ENCODE peak calls at places on chromosomes 4 and X, in six cellular contexts. X is KG1, B is ecto neural progenitor cell, R is germinal center, P is astrocyte of the spinal cord, I is non-pigmented ciliary epithelial cell. L is an unnamed sample.
A peak's percentile ranks its signal among the peaks of the same experiment; 100 is the strongest.

GRCh38 chrX:132751043-132751690 is 207.3 kb downstream of the HS6ST2 start:
- DNase-seq in X (no peak), B (no peak), R (no peak), P (no peak), I (no peak), L (no peak)

GRCh38 chr4:88204882-88205281 is 46.4 kb upstream of the ABCG2 start:
- DNase-seq in X (peak; percentile 12), B (no peak), R (no peak), P (no peak), I (no peak), L (no peak)

GRCh38 chr4:176499518-176499917 is 179.8 kb downstream of the SPCS3 start:
- DNase-seq in X (no peak), B (no peak), R (no peak), P (peak; percentile 59), I (no peak), L (peak; percentile 70)

GRCh38 chrX:119062750-119063374 is 9.9 kb upstream of the CT47C1 start:
- DNase-seq in X (no peak), B (no peak), R (no peak), P (peak; percentile 36), I (peak; percentile 24), L (peak; percentile 45)

GRCh38 chr4:84796388-84796787 is 170.1 kb downstream of the WDFY3 start:
- DNase-seq in X (no peak), B (no peak), R (no peak), P (peak; percentile 17), I (no peak), L (no peak)

GRCh38 chrX:39750798-39751197 is 347.0 kb downstream of the BCOR start:
- DNase-seq in X (no peak), B (no peak), R (no peak), P (no peak), I (no peak), L (no peak)

GRCh38 chr4:80235451-80235850 is 31.0 kb upstream of the FGF5 start:
- DNase-seq in X (no peak), B (no peak), R (no peak), P (peak; percentile 58), I (peak; percentile 42), L (peak; percentile 28)

GRCh38 chr4:6141554-6141953 is 58.8 kb downstream of the JAKMIP1 start:
- DNase-seq in X (no peak), B (no peak), R (no peak), P (no peak), I (no peak), L (no peak)

GRCh38 chr4:30718889-30719252 is 1.3 kb upstream of the PCDH7 start:
- DNase-seq in X (no peak), B (peak; percentile 56), R (no peak), P (peak; percentile 50), I (no peak), L (peak; percentile 28)

GRCh38 chr4:20256381-20256881 is 4.7 kb downstream of the SLIT2 start:
- DNase-seq in X (no peak), B (no peak), R (no peak), P (peak; percentile 44), I (no peak), L (no peak)

GRCh38 chr4:26937136-26937535 is 76.5 kb downstream of the STIM2 start:
- DNase-seq in X (no peak), B (no peak), R (peak; percentile 46), P (no peak), I (no peak), L (no peak)

GRCh38 chrX:24672701-24673190 is 21.0 kb upstream of the POLA1 start:
- DNase-seq in X (no peak), B (peak; percentile 69), R (no peak), P (no peak), I (no peak), L (no peak)

GRCh38 chr4:176377705-176378302 is 58.0 kb downstream of the SPCS3 start:
- DNase-seq in X (no peak), B (no peak), R (no peak), P (peak; percentile 52), I (no peak), L (peak; percentile 40)

GRCh38 chr4:52840531-52841350 is 21.4 kb upstream of the RASL11B start:
- DNase-seq in X (no peak), B (no peak), R (no peak), P (no peak), I (no peak), L (no peak)

GRCh38 chrX:21658152-21658737 is at the start of gene KLHL34:
- DNase-seq in X (no peak), B (no peak), R (no peak), P (no peak), I (no peak), L (no peak)

GRCh38 chrX:73262991-73263390 is 48.3 kb upstream of the NAP1L2 start:
- DNase-seq in X (no peak), B (no peak), R (no peak), P (no peak), I (no peak), L (peak; percentile 18)

GRCh38 chr4:184668096-184668495 is 18.6 kb downstream of the PRIMPOL start:
- DNase-seq in X (no peak), B (no peak), R (no peak), P (no peak), I (no peak), L (no peak)

GRCh38 chrX:46485897-46486296 is 59.3 kb downstream of the ZNF674 start:
- DNase-seq in X (no peak), B (no peak), R (no peak), P (no peak), I (no peak), L (no peak)

GRCh38 chrX:154467556-154467955 is 9.5 kb downstream of the PLXNA3 start:
- DNase-seq in X (no peak), B (no peak), R (no peak), P (no peak), I (no peak), L (no peak)

GRCh38 chr4:80407246-80407645 is 71.7 kb downstream of the CFAP299 start:
- DNase-seq in X (no peak), B (no peak), R (no peak), P (peak; percentile 87), I (peak; percentile 35), L (peak; percentile 92)

GRCh38 chr4:163701915-163702314 is 207.4 kb downstream of the TMA16 start:
- DNase-seq in X (no peak), B (no peak), R (peak; percentile 5), P (peak; percentile 78), I (peak; percentile 58), L (peak; percentile 61)

GRCh38 chr4:26223160-26223559 is 97.7 kb upstream of the RBPJ start:
- DNase-seq in X (no peak), B (no peak), R (no peak), P (no peak), I (peak; percentile 48), L (peak; percentile 39)

GRCh38 chrX:68343551-68343950 is 89.7 kb downstream of the OPHN1 start:
- DNase-seq in X (no peak), B (no peak), R (no peak), P (no peak), I (no peak), L (no peak)

GRCh38 chr4:3475041-3475712 is 12.1 kb downstream of the DOK7 start:
- DNase-seq in X (no peak), B (no peak), R (no peak), P (no peak), I (no peak), L (no peak)

GRCh38 chrX:151359931-151360871 is 36.8 kb upstream of the VMA21 start:
- DNase-seq in X (no peak), B (peak; percentile 60), R (peak; percentile 34), P (no peak), I (no peak), L (no peak)

GRCh38 chr4:17719106-17719505 is 62.3 kb downstream of the FAM184B start:
- DNase-seq in X (no peak), B (no peak), R (no peak), P (no peak), I (no peak), L (peak; percentile 8)

GRCh38 chr4:127103723-127104122 is 529.0 kb upstream of the INTU start:
- DNase-seq in X (no peak), B (no peak), R (no peak), P (no peak), I (no peak), L (peak; percentile 5)

GRCh38 chrX:71618787-71619186 is 476 bp upstream of the CXCR3 start:
- DNase-seq in X (no peak), B (no peak), R (no peak), P (no peak), I (no peak), L (no peak)

GRCh38 chr4:183177001-183177400 is 77.9 kb downstream of the WWC2 start:
- DNase-seq in X (no peak), B (no peak), R (no peak), P (no peak), I (no peak), L (peak; percentile 20)

GRCh38 chr4:931194-931959 is 739 bp downstream of the GAK start:
- DNase-seq in X (no peak), B (no peak), R (no peak), P (no peak), I (no peak), L (peak; percentile 74)

GRCh38 chr4:38753021-38753806 is 29.6 kb downstream of the TLR10 start:
- DNase-seq in X (no peak), B (peak; percentile 93), R (no peak), P (peak; percentile 98), I (peak; percentile 97), L (peak; percentile 98)

GRCh38 chrX:12814434-12814833 is 23.2 kb downstream of the PRPS2 start:
- DNase-seq in X (no peak), B (no peak), R (peak; percentile 32), P (peak; percentile 41), I (no peak), L (peak; percentile 59)

GRCh38 chrX:140425712-140426395 is 79.0 kb downstream of the SOX3 start:
- DNase-seq in X (no peak), B (no peak), R (no peak), P (peak; percentile 25), I (no peak), L (no peak)

GRCh38 chr4:5165419-5166369 is 114.4 kb downstream of the STK32B start:
- DNase-seq in X (no peak), B (peak; percentile 63), R (no peak), P (peak; percentile 62), I (no peak), L (no peak)

GRCh38 chrX:105845661-105846060 is 23.3 kb downstream of the NRK start:
- DNase-seq in X (no peak), B (no peak), R (no peak), P (no peak), I (no peak), L (no peak)

GRCh38 chr4:5048721-5049120 is 2.6 kb upstream of the STK32B start:
- DNase-seq in X (no peak), B (no peak), R (no peak), P (no peak), I (no peak), L (no peak)

GRCh38 chr4:174154455-174154854 is 129.0 kb downstream of the FBXO8 start:
- DNase-seq in X (no peak), B (no peak), R (no peak), P (peak; percentile 74), I (peak; percentile 63), L (peak; percentile 92)

GRCh38 chr4:82223715-82224114 is 150.1 kb downstream of the HNRNPD start:
- DNase-seq in X (peak; percentile 28), B (no peak), R (peak; percentile 34), P (no peak), I (no peak), L (no peak)

GRCh38 chr4:101299899-101300540 is 47.3 kb downstream of the PPP3CA start:
- DNase-seq in X (no peak), B (no peak), R (no peak), P (no peak), I (no peak), L (no peak)